ENCODE peak calls at places on chromosomes 7 and 10, in four cellular contexts. D is IMR-90, Z is H9, T is H1. L is an unnamed sample.

GRCh38 chr7:152924238-152924637 is 164.7 kb downstream of the ACTR3B start:
- DNase-seq in Z (no peak), T (no peak), D (no peak), L (no peak)

GRCh38 chr10:13441476-13441875 is 87.3 kb downstream of the BEND7 start:
- DNase-seq in Z (no peak), T (peak; percentile 44), D (no peak), L (no peak)

GRCh38 chr10:74071151-74071550 is 73.2 kb downstream of the VCL start:
- DNase-seq in D (peak; percentile 92), T (no peak), Z (no peak), L (peak; percentile 79)

GRCh38 chr7:140262242-140262903 is 85.6 kb upstream of the KDM7A start:
- DNase-seq in D (no peak), T (no peak), Z (no peak), L (no peak)

GRCh38 chr7:99563650-99564049 is 5.2 kb downstream of the ZNF655 start:
- DNase-seq in T (no peak), Z (no peak), D (peak; percentile 80), L (peak; percentile 77)

GRCh38 chr10:126043389-126043788 is 147.0 kb downstream of the FANK1 start:
- DNase-seq in T (no peak), Z (no peak), D (no peak), L (no peak)

GRCh38 chr7:121083790-121084251 is 95.3 kb downstream of the CPED1 start:
- DNase-seq in D (peak; percentile 51), Z (no peak), T (no peak), L (no peak)

GRCh38 chr7:147700702-147701101 is 889.9 kb upstream of the C7orf33 start:
- DNase-seq in D (no peak), Z (no peak), T (no peak), L (no peak)

GRCh38 chr10:3978174-3978573 is 193.2 kb upstream of the KLF6 start:
- DNase-seq in Z (no peak), D (peak; percentile 74), T (no peak), L (no peak)

GRCh38 chr10:127151541-127151940 is 44.9 kb downstream of the INSYN2A start:
- DNase-seq in T (no peak), Z (no peak), D (peak; percentile 65), L (peak; percentile 61)

GRCh38 chr7:10015687-10016086 is 958.0 kb upstream of the PHF14 start:
- DNase-seq in Z (no peak), T (no peak), D (no peak), L (no peak)
- H4K5ac ChIP-seq in Z (no peak overlapping the region), T (no peak overlapping the region), D (no peak overlapping the region), L (no peak overlapping the region)

DNA sequence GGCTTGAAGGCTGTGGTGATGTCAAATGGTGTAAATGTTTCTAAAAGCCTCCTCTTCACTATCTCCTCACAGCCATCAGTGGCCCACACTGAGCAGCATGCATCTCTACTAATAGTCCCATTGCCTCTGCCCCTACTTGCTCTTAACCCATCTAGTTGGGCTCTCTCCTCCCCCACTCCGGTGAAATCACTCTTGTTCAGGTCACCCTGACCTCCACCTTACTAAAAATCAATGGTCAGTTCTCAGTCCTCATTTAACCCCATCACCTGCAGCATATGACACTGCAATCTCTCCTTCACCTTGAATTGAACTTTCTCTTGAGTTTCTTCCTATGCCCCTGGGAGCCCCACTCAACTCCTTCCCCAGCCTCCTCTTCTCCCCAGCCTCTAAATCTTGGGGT is 355.1 kb upstream of the AOAH start:
- DNase-seq in D (no peak), Z (no peak), T (no peak), L (no peak)
- H2BK120ac ChIP-seq in D (no peak overlapping the region), Z (no peak overlapping the region), T (no peak overlapping the region), L (no peak overlapping the region)

GRCh38 chr7:6385110-6385792 is 62.5 kb downstream of the DAGLB start:
- DNase-seq in T (no peak), Z (no peak), D (peak; percentile 97), L (peak; percentile 89)
- H3K4me2 ChIP-seq in T (peak overlapping the region; percentile 47), Z (no peak overlapping the region), D (peak overlapping the region; percentile 62), L (no peak overlapping the region)

DNA sequence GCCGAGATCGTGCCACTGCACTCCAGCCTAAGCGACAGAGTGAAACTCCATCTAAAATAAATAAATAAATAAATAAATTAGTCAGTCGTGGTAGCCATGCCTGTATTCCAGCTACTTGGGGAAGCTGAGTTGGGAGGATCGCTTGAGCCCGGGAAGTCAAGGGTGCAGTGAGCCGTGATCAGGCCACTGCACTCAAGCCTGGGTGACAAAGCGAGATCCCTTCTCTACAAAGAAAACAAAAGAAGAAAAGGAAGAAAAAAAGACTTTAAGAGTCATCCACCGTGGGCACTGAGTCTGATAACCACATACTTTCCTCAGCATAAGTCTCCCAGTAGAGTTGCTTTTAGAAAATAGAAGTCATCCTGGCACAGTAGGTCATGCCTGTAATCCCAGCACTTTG is 2.6 kb downstream of the TMEM254 start:
- DNase-seq in D (no peak), Z (no peak), T (no peak), L (no peak)
- H4K5ac ChIP-seq in D (no peak overlapping the region), Z (no peak overlapping the region), T (no peak overlapping the region), L (no peak overlapping the region)

GRCh38 chr7:131109757-131110293 is 217.9 kb upstream of the MKLN1 start:
- DNase-seq in D (peak; percentile 78), T (peak; percentile 75), Z (peak; percentile 87), L (peak; percentile 89)
- H2BK120ac ChIP-seq in D (peak overlapping the region; percentile 99), T (peak overlapping the region; percentile 91), Z (no peak overlapping the region), L (peak overlapping the region; percentile 33)

DNA sequence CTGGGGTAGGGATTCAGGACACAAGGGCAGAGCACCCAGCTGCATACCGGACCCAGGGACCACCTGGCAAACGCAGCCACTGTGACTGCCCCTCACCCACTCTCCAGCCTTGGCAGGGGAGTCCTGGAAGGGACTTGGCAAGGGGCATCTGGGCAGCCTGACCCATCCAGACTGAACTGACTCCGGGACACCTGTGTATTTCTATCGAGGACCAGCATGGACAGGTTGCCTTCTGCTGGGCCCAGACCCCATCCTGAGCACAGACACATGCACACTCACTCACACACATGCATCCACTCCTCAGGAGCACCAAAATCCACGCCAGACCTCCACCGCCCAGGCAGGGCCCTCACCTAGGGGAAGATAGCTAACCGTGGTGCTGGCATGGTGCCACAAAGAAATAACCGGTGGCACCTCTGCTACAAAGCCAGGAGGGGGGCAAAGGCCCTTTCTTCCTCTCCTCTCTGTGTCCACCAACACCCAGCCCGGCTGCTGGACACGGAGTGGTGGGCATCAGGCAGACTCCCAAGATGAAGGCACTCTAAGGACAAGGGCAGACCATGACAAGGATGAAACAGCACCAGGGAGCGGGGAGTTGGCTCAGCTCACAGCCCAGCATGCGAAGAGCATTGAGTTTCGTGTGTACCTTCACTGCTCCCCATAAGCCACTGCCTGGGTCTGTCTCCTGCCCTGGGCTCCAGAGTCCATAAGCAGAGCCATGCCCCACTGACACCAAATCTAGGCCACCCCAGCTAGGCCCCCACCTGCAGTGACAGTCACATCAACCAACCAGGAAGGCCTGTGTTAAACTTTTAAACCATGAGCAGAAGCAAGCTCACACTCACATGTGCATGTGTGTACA is 35.3 kb downstream of the KCNH2 start:
- DNase-seq in T (no peak), Z (no peak), D (no peak), L (no peak)
- H3K4me2 ChIP-seq in T (no peak overlapping the region), Z (no peak overlapping the region), D (no peak overlapping the region), L (no peak overlapping the region)

DNA sequence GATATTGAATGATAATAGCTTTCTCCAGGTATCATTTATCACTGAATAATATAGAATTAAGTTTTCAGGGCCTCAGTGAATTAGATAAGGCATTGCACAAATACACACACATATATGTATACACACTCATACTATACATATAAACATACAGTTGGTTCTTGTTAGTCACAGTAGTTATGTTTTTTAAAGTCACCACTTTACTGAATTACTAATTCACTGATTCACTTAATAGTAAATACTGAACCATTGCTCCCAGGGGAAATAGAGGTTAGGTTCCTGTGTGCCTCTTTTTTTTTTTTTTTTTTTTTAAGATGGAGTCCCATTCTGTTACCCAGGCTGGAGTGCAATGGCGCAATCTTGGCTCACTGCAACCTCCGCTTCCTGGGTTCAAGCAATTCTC is 33.6 kb downstream of the PRR15 start:
- DNase-seq in Z (no peak), T (no peak), D (no peak), L (no peak)
- H4K5ac ChIP-seq in Z (no peak overlapping the region), T (no peak overlapping the region), D (no peak overlapping the region), L (no peak overlapping the region)

GRCh38 chr10:288605-289200 is 153.4 kb downstream of the ZMYND11 start:
- DNase-seq in T (no peak), Z (no peak), D (no peak), L (no peak)
- H2BK120ac ChIP-seq in T (no peak overlapping the region), Z (no peak overlapping the region), D (no peak overlapping the region), L (no peak overlapping the region)

DNA sequence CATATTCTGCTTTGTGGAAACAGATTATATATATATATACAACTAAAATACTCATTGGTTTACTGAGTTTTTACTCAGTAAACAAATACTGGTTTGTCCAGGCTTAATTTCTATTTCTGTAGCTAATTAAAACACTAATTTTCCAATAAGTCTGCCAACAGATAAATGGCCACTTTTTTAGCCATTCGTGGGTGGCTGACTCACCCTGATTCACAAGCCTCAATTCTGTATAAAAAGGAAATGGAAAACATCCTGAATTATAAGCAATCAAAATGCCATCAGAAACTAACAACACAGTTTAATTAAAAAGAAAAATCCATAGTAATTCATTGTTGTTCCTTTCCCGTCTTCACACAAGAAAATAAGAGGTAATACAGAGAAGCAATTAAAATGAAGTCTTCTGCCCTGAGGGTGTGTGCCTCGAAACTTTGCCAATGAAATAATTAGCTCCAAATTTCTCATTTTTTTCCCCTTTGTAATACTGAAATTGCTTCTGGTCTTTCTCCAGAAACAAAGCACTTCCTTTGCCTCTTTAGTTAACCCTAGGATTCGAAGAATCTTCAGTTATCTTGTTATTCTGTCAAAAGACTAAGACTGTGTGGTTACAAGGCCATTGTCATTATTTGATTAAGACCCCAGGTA is 118.7 kb upstream of the PTN start:
- DNase-seq in D (peak; percentile 63), T (no peak), Z (no peak), L (no peak)
- H3K4me2 ChIP-seq in D (no peak overlapping the region), T (no peak overlapping the region), Z (no peak overlapping the region), L (no peak overlapping the region)

L was measured in mesendoderm.